ENCODE peak calls at places on chromosome 6, in four cellular contexts. M is fibroblast of lung; Z is right lobe of liver; S is effector memory CD4-positive, alpha-beta T cell. X is an unnamed sample.

GRCh38 chr6:51384736-51385135 is 566.1 kb downstream of the TFAP2B start:
- DNase-seq in Z (no peak), S (no peak), M (no peak), X (no peak)

GRCh38 chr6:74137910-74138309 is 441.9 kb downstream of the CD109 start:
- DNase-seq in S (no peak), M (peak), Z (no peak), X (no peak)

GRCh38 chr6:95511404-95511803 is 65.9 kb upstream of the MANEA start:
- DNase-seq in Z (no peak), S (no peak), M (no peak), X (no peak)

GRCh38 chr6:72410769-72411168 is 211.1 kb upstream of the KCNQ5 start:
- DNase-seq in S (no peak), Z (no peak), M (no peak), X (no peak)

GRCh38 chr6:166904101-166904746 is 52.1 kb downstream of the RNASET2 start:
- DNase-seq in M (no peak), Z (no peak), S (no peak), X (no peak)

GRCh38 chr6:117200067-117200466 is 65.3 kb upstream of the VGLL2 start:
- DNase-seq in M (no peak), S (no peak), Z (no peak), X (no peak)

GRCh38 chr6:150868759-150869158 is 3.3 kb downstream of the MTHFD1L start:
- DNase-seq in M (no peak), S (no peak), Z (no peak), X (no peak)

GRCh38 chr6:7250812-7251211 is 62.2 kb downstream of the SSR1 start:
- DNase-seq in M (no peak), Z (no peak), S (no peak), X (no peak)

GRCh38 chr6:68756454-68757375 is 121.6 kb downstream of the ADGRB3 start:
- DNase-seq in S (no peak), M (no peak), Z (no peak), X (no peak)

GRCh38 chr6:11791354-11792107 is 12.9 kb upstream of the ADTRP start:
- DNase-seq in Z (no peak), M (no peak), S (no peak), X (no peak)

GRCh38 chr6:17622144-17622543 is 22.0 kb downstream of the FAM8A1 start:
- DNase-seq in Z (no peak), S (no peak), M (no peak), X (no peak)

GRCh38 chr6:12968839-12969558 is 252.4 kb downstream of the PHACTR1 start:
- DNase-seq in S (no peak), Z (no peak), M (no peak), X (no peak)
- H3K27ac ChIP-seq in S (no peak), Z (no peak), M (no peak), X (no peak)

DNA sequence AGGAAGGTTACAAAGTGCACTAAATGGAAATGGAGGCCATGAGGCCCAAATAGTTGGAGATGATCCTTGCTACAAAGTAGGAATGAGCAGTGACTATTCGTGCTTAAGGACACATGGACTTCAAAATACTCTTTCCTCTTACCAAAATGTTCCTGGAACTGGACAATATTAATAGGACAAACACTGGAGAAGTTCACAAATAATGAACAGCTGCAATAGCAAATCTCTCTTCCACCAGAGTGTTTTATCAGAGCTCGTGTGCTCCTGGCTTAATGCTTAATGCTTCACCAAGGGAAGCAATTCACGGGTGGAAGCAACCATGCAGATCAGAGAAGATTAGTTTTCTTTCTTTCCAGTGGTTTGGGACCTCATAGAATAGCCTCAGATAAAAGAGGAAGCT is 435.4 kb downstream of the BCKDHB start:
- DNase-seq in M (no peak), Z (no peak), S (no peak), X (no peak)
- H3K27ac ChIP-seq in M (no peak), Z (no peak), S (no peak), X (no peak)

DNA sequence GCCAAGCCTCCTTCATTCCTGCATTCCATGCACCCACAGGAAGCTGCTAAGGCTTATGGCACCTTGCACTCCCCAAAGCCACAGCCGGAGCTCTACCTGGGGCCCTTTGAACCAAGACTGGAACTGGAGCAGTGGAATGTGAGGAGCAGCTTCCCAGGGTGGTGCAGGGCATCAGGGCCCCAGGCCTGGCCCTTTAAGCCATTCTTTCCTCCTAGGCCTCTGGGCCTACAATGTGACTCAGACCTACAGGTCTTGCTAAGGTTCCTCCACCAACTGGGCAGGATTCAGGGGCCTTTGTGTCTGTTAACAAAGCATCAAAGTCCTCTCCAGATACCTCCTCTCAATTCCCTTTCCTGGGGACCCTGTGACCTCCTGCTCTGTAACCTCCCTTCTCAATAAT is 36.2 kb downstream of the SF3B5 start:
- DNase-seq in M (no peak), Z (no peak), S (no peak), X (no peak)
- H3K27ac ChIP-seq in M (no peak), Z (no peak), S (no peak), X (no peak)

GRCh38 chr6:30750379-30750668 is 6.0 kb upstream of the IER3 start:
- DNase-seq in M (no peak), Z (no peak), S (no peak), X (no peak)

GRCh38 chr6:30749554-30750378 is 5.4 kb upstream of the IER3 start:
- DNase-seq in M (no peak), S (no peak), Z (no peak), X (no peak)

GRCh38 chr6:30748851-30749540 is 4.6 kb upstream of the IER3 start:
- DNase-seq in S (no peak), Z (no peak), M (no peak), X (no peak)

GRCh38 chr6:30748301-30748769 is 4.0 kb upstream of the IER3 start:
- DNase-seq in M (no peak), S (no peak), Z (no peak), X (no peak)

GRCh38 chr6:30747300-30747687 is 2.9 kb upstream of the IER3 start:
- DNase-seq in M (no peak), S (no peak), Z (no peak), X (no peak)
- H3K27ac ChIP-seq in M (no peak), S (no peak), Z (no peak), X (no peak)

GRCh38 chr6:164097557-164098398 is 683.3 kb downstream of the QKI start:
- DNase-seq in Z (no peak), S (no peak), M (peak), X (no peak)

GRCh38 chr6:164099535-164099982 is 685.0 kb downstream of the QKI start:
- DNase-seq in S (no peak), M (no peak), Z (no peak), X (no peak)

GRCh38 chr6:164095056-164095455 is 680.5 kb downstream of the QKI start:
- DNase-seq in S (no peak), Z (no peak), M (no peak), X (no peak)

GRCh38 chr6:164098857-164099534 is 684.5 kb downstream of the QKI start:
- DNase-seq in S (no peak), Z (no peak), M (peak), X (no peak)

GRCh38 chr6:164097056-164097455 is 682.5 kb downstream of the QKI start:
- DNase-seq in S (no peak), M (no peak), Z (no peak), X (no peak)
- H3K27ac ChIP-seq in S (no peak), M (no peak), Z (no peak), X (no peak)

DNA sequence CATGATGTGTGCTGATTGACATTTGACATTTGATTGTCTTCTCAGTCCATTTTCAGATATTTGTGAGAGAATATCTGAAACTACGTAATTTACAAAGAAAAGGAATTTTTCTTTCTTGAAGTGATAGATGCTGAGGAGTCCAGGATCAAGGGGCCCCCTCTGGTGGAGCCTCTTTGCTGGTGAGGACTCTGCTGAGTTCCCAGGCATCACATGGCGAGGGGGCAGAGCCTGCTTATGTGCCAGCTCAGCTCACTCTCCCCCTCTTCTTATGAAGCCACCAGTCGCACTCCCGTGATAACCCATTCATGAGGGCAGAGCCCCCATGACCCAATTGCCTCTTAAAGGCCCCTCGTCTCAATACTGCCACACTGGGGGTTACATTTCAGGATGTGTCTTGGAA is 91.3 kb downstream of the RPP40 start:
- DNase-seq in Z (no peak), M (no peak), S (no peak), X (no peak)
- H3K27ac ChIP-seq in Z (no peak), M (no peak), S (no peak), X (no peak)

DNA sequence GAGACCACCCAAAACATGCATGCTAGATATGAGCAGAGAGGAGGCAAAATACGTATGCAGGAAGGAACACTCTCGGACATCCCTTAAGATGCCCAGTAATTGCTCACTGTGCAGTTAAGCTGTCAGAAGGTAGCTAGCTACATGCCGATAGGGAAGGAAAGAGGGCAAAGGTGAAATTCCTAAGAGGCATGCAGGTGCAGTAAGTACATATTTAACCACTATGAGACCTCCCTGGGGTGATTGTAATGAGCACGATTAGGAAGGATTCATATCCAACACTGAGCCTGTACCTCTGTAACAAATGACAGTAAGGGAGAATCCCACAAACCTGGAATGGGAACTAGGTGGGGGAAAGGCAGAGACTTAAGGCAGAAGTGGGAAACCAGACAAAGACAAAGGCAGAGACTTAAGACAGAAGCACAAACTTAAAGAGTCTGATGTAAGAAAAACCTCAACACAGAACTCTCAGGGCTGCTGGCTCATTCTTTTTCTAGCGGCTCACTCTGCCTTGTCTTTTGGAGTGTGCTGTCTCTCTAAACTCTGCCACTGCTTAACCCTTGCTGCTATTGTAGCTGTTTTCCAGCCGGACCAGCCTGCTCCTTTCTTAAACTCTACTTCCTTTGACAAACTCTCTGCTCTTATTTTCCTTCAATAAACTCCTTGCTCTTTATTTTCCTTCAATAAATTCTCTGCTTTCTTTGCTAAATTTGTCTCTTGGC is 148.1 kb downstream of the UBE3D start:
- DNase-seq in Z (no peak), M (peak), S (no peak), X (no peak)
- H3K27ac ChIP-seq in Z (no peak), M (no peak), S (no peak), X (no peak)

GRCh38 chr6:116012966-116013365 is 47.7 kb downstream of the FRK start:
- DNase-seq in M (no peak), Z (no peak), S (no peak), X (no peak)
- H3K27ac ChIP-seq in M (no peak), Z (peak), S (no peak), X (no peak)

DNA sequence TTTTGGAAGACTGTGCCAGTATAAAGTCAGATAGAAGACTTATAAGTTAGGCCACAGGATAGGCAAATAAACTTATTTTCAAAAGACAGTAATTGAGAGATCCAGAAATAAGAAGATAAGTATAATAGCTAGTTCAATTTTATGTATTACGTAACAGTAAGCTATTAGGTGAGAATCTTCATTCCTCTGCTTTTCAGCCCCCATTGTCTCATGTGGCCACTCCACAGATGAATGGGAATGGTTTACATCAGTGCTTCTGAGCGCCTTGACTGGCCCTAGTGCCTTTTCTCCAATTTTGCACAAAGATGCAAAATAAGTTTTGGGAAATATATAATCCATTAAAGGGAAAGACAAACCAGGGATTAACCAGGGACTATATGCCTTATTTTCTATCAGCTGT is 550.5 kb downstream of the MMUT start:
- DNase-seq in S (no peak), Z (no peak), M (no peak), X (no peak)
- H3K27ac ChIP-seq in S (no peak), Z (no peak), M (no peak), X (no peak)

GRCh38 chr6:113824863-113825262 is 32.3 kb upstream of the MARCKS start:
- DNase-seq in M (no peak), Z (no peak), S (no peak), X (no peak)
- H3K27ac ChIP-seq in M (no peak), Z (no peak), S (no peak), X (no peak)

X was measured in naive thymus-derived CD4-positive, alpha-beta T cell.